ENCODE peak calls at places on chromosomes 1 and 21, in seven cellular contexts. U is COR-L47, H is anterior cingulate cortex, Y is germinal center, J is T-helper 17 cell, B is NCI-H510A treated with DMSO at 0.1 percent for 48 hours, C is non-pigmented ciliary epithelial cell. W is an unnamed sample.

GRCh38 chr1:212975607-212975918 is 25.2 kb downstream of the VASH2 start:
- DNase-seq in C (no peak), J (no peak), U (no peak), B (no peak), H (no peak), Y (no peak), W (no peak)

GRCh38 chr1:21293537-21294265 is 3.4 kb upstream of the ECE1 start:
- DNase-seq in Y (peak; percentile 58), U (no peak), B (no peak), H (no peak), J (peak; percentile 38), C (no peak), W (peak; percentile 58)

GRCh38 chr1:212457740-212458338 is 25.1 kb downstream of the NENF start:
- DNase-seq in U (peak; percentile 41), H (peak; percentile 20), C (no peak), B (peak; percentile 19), J (no peak), Y (peak; percentile 38), W (peak; percentile 69)

GRCh38 chr1:118151312-118151937 is 33.6 kb downstream of the SPAG17 start:
- DNase-seq in U (peak; percentile 23), Y (no peak), J (no peak), B (no peak), C (no peak), H (no peak), W (no peak)

GRCh38 chr1:56788588-56788987 is 30.6 kb downstream of the FYB2 start:
- DNase-seq in H (no peak), U (peak; percentile 87), J (no peak), Y (no peak), C (no peak), B (peak; percentile 22), W (no peak)

GRCh38 chr21:27213328-27213727 is 246.4 kb upstream of the ADAMTS5 start:
- DNase-seq in Y (no peak), U (no peak), H (no peak), B (no peak), J (no peak), C (no peak), W (no peak)

GRCh38 chr1:177546346-177546745 is 375.6 kb downstream of the BRINP2 start:
- DNase-seq in Y (no peak), H (no peak), B (no peak), U (no peak), J (no peak), C (no peak), W (no peak)

GRCh38 chr1:53378061-53378460 is 50.2 kb upstream of the LRP8 start:
- DNase-seq in U (no peak), J (no peak), H (no peak), C (no peak), Y (no peak), B (no peak), W (no peak)

W was measured in GM13976.